ENCODE peak calls at places on chromosomes 11 and 22, in four cellular contexts. A, X, I and R are unnamed samples.

GRCh38 chr22:46707827-46708570 is 30.1 kb downstream of the CERK start:
- DNase-seq in A (no peak), X (no peak), I (no peak), R (no peak)

GRCh38 chr11:31995031-31995430 is 95.8 kb upstream of the RCN1 start:
- DNase-seq in A (no peak), X (no peak), I (no peak), R (no peak)

GRCh38 chr11:111370270-111370901 is 8.7 kb downstream of the POU2AF1 start:
- DNase-seq in A (no peak), X (no peak), I (no peak), R (no peak)

GRCh38 chr22:24926849-24927579 is 19.5 kb downstream of the LHFPL7 start:
- DNase-seq in A (no peak), X (no peak), I (no peak), R (no peak)

GRCh38 chr22:31340765-31341247 is 5.3 kb downstream of the PATZ1 start:
- DNase-seq in A (no peak), X (no peak), I (no peak), R (no peak)

GRCh38 chr11:15943418-15944197 is 412.7 kb downstream of the SOX6 start:
- DNase-seq in A (no peak), X (no peak), I (no peak), R (no peak)

GRCh38 chr22:44329179-44329796 is 16.5 kb upstream of the SHISAL1 start:
- DNase-seq in A (peak; percentile 32), X (no peak), I (no peak), R (no peak)

GRCh38 chr11:103486609-103487008 is 377.4 kb downstream of the DYNC2H1 start:
- DNase-seq in A (no peak), X (no peak), I (no peak), R (no peak)

GRCh38 chr22:46731246-46732040 is 6.6 kb downstream of the CERK start:
- DNase-seq in A (no peak), X (peak; percentile 68), I (no peak), R (no peak)

GRCh38 chr11:33801821-33802413 is 27.6 kb upstream of the FBXO3 start:
- DNase-seq in A (peak; percentile 5), X (no peak), I (no peak), R (no peak)

GRCh38 chr22:44147821-44148574 is 32.7 kb upstream of the PARVG start:
- DNase-seq in A (no peak), X (no peak), I (no peak), R (no peak)

GRCh38 chr22:32281092-32281491 is 25.9 kb upstream of the SLC5A4 start:
- DNase-seq in A (no peak), X (no peak), I (no peak), R (no peak)

GRCh38 chr11:85967457-85967856 is 101.4 kb downstream of the PICALM start:
- DNase-seq in A (no peak), X (no peak), I (no peak), R (no peak)

GRCh38 chr22:17748555-17749353 is 25.5 kb downstream of the BID start:
- DNase-seq in A (no peak), X (no peak), I (no peak), R (no peak)

GRCh38 chr11:86416494-86416893 is 41.8 kb downstream of the CCDC81 start:
- DNase-seq in A (no peak), X (no peak), I (no peak), R (no peak)

GRCh38 chr11:101169944-101170343 is 40.3 kb upstream of the PGR start:
- DNase-seq in A (no peak), X (no peak), I (no peak), R (no peak)

GRCh38 chr11:2534131-2534956 is 89.5 kb downstream of the KCNQ1 start:
- DNase-seq in A (no peak), X (no peak), I (no peak), R (no peak)

GRCh38 chr11:63282579-63282978 is 39.2 kb upstream of the SLC22A25 start:
- DNase-seq in A (no peak), X (no peak), I (no peak), R (no peak)

GRCh38 chr22:45552580-45553332 is 50.1 kb downstream of the FBLN1 start:
- DNase-seq in A (no peak), X (no peak), I (no peak), R (no peak)

GRCh38 chr11:76162336-76163288 is 43.7 kb downstream of the WNT11 start:
- DNase-seq in A (no peak), X (no peak), I (no peak), R (no peak)

GRCh38 chr22:25900880-25901279 is 158.9 kb downstream of the MYO18B start:
- DNase-seq in A (no peak), X (peak; percentile 82), I (peak; percentile 19), R (no peak)

GRCh38 chr11:71298016-71298550 is 45.7 kb upstream of the SHANK2 start:
- DNase-seq in A (no peak), X (no peak), I (no peak), R (peak; percentile 13)

DNA sequence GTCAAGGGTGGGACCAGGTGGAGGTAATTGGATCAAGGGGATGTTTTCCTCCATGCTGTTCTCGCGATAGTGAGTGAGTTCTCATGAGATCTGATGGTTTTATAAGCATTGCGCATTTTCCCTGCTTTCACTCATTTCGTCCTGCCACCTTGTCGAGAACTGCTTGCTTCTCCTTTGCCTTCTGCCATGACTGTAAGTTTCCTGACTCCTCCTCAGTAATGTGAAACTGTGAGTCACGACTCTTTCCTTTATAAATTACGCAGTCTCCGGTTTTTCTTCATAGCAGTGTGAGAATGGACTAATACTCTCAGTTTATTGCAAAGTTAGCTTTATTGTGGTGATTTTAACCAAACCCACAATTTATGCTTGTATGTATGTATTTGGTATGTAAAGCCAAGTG is 878.5 kb upstream of the ANO3 start:
- DNase-seq in A (no peak), X (no peak), I (no peak), R (no peak)
- H3K27ac ChIP-seq in A (no peak overlapping the region), X (no peak overlapping the region), I (no peak overlapping the region), R (no peak overlapping the region)

GRCh38 chr11:61334434-61335354 is 1.7 kb downstream of the TKFC start:
- DNase-seq in A (no peak), X (no peak), I (no peak), R (no peak)
- H3K27ac ChIP-seq in A (no peak overlapping the region), X (peak overlapping the region; percentile 12), I (no peak overlapping the region), R (no peak overlapping the region)

DNA sequence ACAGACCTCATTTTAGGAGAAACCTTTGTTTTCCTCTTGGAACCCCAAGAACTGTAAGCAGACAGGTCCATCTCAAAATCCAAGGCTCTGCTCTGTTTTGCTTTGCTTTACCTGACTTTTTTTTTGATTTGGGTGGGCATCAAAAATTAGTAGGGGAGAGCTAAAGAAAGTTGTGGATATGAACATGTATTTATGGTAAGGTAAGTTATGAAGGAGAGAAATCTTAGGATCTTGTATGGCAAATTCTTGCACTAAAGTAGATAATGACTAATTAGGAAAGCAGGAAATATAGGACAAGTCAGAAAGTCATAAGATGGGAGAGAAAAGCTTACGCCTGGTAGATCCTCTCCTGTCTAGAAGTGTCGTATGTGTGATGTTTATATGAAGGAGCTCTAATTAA is 116.1 kb upstream of the VPREB1 start:
- DNase-seq in A (no peak), X (no peak), I (no peak), R (no peak)
- H3K27ac ChIP-seq in A (no peak overlapping the region), X (no peak overlapping the region), I (no peak overlapping the region), R (no peak overlapping the region)

DNA sequence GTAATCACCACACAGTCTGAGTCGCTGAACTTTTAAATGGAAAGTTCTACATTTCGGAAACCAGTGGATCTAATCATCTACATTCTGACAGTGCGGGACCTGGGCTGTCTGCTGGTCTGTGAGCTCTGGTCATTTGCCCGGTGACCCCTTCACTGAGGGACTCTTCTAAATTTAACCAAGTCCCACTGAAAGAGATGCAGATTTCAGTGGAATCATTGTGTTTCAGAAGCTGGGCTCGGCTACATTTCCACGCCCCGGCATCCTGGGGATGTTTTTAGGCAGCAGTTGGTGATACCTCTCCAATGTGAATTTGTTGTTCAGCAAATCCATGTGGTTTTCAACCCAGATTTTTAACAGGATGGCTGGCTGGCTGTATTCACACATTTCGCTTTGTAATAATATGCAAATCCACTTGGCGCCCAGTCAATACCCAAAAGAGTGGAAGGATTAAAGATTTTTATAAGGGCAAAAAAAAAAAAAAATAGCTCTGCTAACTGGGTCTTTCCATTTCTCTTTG is 145.5 kb upstream of the RASSF10 start:
- DNase-seq in A (no peak), X (no peak), I (no peak), R (no peak)
- H3K27ac ChIP-seq in A (no peak overlapping the region), X (no peak overlapping the region), I (peak overlapping the region; percentile 83), R (peak overlapping the region; percentile 32)

DNA sequence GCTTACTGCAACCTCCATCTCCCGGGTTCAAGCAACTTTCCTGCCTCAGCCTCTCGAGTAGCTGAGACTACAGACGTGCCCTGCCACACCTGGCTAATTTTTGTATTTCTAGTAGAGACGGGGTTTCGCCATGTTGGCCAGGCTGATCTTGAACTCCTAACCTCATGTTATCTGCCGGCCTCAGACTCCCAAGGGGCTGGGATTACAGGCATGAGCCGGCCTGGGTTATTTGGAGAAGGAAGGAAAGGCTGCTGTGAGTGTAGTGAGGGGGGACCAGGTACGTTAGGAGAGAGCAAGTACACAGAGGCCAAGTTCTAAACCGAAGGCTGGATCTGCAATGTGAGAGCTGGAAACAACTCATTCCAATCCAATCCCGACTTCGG is 453 bp downstream of the BATF2 start:
- DNase-seq in A (no peak), X (no peak), I (no peak), R (no peak)
- H3K27ac ChIP-seq in A (no peak overlapping the region), X (peak overlapping the region; percentile 61), I (peak overlapping the region; percentile 42), R (peak overlapping the region; percentile 54)

GRCh38 chr22:35564975-35565867 is 24.6 kb downstream of the RASD2 start:
- DNase-seq in A (no peak), X (no peak), I (no peak), R (no peak)
- H3K27ac ChIP-seq in A (no peak overlapping the region), X (no peak overlapping the region), I (peak overlapping the region; percentile 59), R (no peak overlapping the region)

GRCh38 chr11:68355471-68355870 is 43.1 kb downstream of the LRP5 start:
- DNase-seq in A (no peak), X (no peak), I (no peak), R (no peak)

GRCh38 chr11:68354181-68354872 is 41.9 kb downstream of the LRP5 start:
- DNase-seq in A (no peak), X (peak; percentile 80), I (no peak), R (peak; percentile 91)

GRCh38 chr11:68352591-68352990 is 40.2 kb downstream of the LRP5 start:
- DNase-seq in A (no peak), X (no peak), I (no peak), R (no peak)

GRCh38 chr11:68353118-68353517 is 40.7 kb downstream of the LRP5 start:
- DNase-seq in A (no peak), X (no peak), I (no peak), R (no peak)

GRCh38 chr11:68353669-68354068 is 41.3 kb downstream of the LRP5 start:
- DNase-seq in A (no peak), X (no peak), I (no peak), R (no peak)
- H3K27ac ChIP-seq in A (no peak overlapping the region), X (peak overlapping the region; percentile 52), I (no peak overlapping the region), R (peak overlapping the region; percentile 93)